ENCODE peak calls at places on chromosomes 6 and 20, in four cellular contexts. F is nephron progenitor cell, G is foreskin fibroblast, J is SHP77. W is an unnamed sample.
A peak's percentile ranks its signal among the peaks of the same experiment; 100 is the strongest.

GRCh38 chr6:55776131-55776530 is 99.3 kb downstream of the BMP5 start:
- DNase-seq in F (no peak), G (no peak), J (no peak), W (no peak)

GRCh38 chr6:163501440-163501839 is 86.9 kb downstream of the QKI start:
- DNase-seq in F (no peak), G (no peak), J (no peak), W (no peak)

GRCh38 chr6:91860951-91861350 is 1274.1 kb upstream of the MAP3K7 start:
- DNase-seq in F (no peak), G (no peak), J (peak; percentile 23), W (no peak)

GRCh38 chr6:125132058-125132457 is 21.5 kb upstream of the TPD52L1 start:
- DNase-seq in F (no peak), G (no peak), J (no peak), W (no peak)

GRCh38 chr6:100484474-100484873 is 19.8 kb upstream of the SIM1 start:
- DNase-seq in F (no peak), G (no peak), J (no peak), W (no peak)

GRCh38 chr6:43455034-43455747 is at the start of gene DLK2:
- DNase-seq in F (peak; percentile 52), G (no peak), J (no peak), W (no peak)

GRCh38 chr6:29981211-29981812 is 39.0 kb downstream of the HLA-A start:
- DNase-seq in F (no peak), G (no peak), J (no peak), W (no peak)

GRCh38 chr6:32666420-32667300 is at the start of gene HLA-DQB1:
- DNase-seq in F (peak; percentile 54), G (no peak), J (no peak), W (peak; percentile 77)

GRCh38 chr20:15818651-15819071 is 754.6 kb downstream of the KIF16B start:
- DNase-seq in F (no peak), G (no peak), J (peak; percentile 53), W (no peak)

GRCh38 chr20:57048027-57048869 is 218.2 kb downstream of the BMP7 start:
- DNase-seq in F (peak; percentile 69), G (peak; percentile 63), J (peak; percentile 45), W (no peak)

GRCh38 chr6:92281571-92282076 is 1137.7 kb downstream of the EPHA7 start:
- DNase-seq in F (no peak), G (no peak), J (no peak), W (no peak)

GRCh38 chr20:48015943-48016723 is 230.9 kb upstream of the SULF2 start:
- DNase-seq in F (no peak), G (no peak), J (no peak), W (no peak)

GRCh38 chr20:51426879-51427624 is 115.5 kb downstream of the NFATC2 start:
- DNase-seq in F (no peak), G (no peak), J (no peak), W (no peak)

GRCh38 chr20:2006452-2007381 is 12.9 kb upstream of the PDYN start:
- DNase-seq in F (peak; percentile 51), G (peak; percentile 12), J (peak; percentile 24), W (no peak)

GRCh38 chr6:8180327-8181161 is 78.2 kb upstream of the EEF1E1 start:
- DNase-seq in F (peak; percentile 35), G (peak; percentile 85), J (no peak), W (no peak)

GRCh38 chr6:89281779-89282246 is 33.3 kb downstream of the GABRR2 start:
- DNase-seq in F (peak; percentile 45), G (peak; percentile 10), J (peak; percentile 12), W (no peak)

GRCh38 chr6:6696867-6697531 is 108.5 kb downstream of the LY86 start:
- DNase-seq in F (peak; percentile 83), G (peak; percentile 21), J (peak; percentile 65), W (no peak)

GRCh38 chr6:53377289-53377688 is 28.5 kb upstream of the ELOVL5 start:
- DNase-seq in F (no peak), G (no peak), J (no peak), W (no peak)

GRCh38 chr6:558959-559358 is 97.9 kb downstream of the HUS1B start:
- DNase-seq in F (no peak), G (no peak), J (no peak), W (no peak)

GRCh38 chr20:44911264-44911921 is 1.5 kb downstream of the PABPC1L start:
- DNase-seq in F (peak; percentile 81), G (no peak), J (peak; percentile 51), W (no peak)

GRCh38 chr20:33863440-33864323 is 52.5 kb downstream of the CHMP4B start:
- DNase-seq in F (no peak), G (no peak), J (no peak), W (no peak)

GRCh38 chr20:35207950-35208611 is 18.4 kb upstream of the MMP24 start:
- DNase-seq in F (peak; percentile 81), G (peak; percentile 60), J (peak; percentile 74), W (peak; percentile 63)

GRCh38 chr6:106089981-106090380 is 3.8 kb downstream of the PRDM1 start:
- DNase-seq in F (no peak), G (no peak), J (no peak), W (no peak)

GRCh38 chr6:121590438-121590837 is 155.0 kb downstream of the GJA1 start:
- DNase-seq in F (no peak), G (peak; percentile 18), J (no peak), W (no peak)

GRCh38 chr6:15937582-15937981 is 191.3 kb upstream of the MYLIP start:
- DNase-seq in F (no peak), G (no peak), J (no peak), W (no peak)

GRCh38 chr20:22684072-22684762 is 99.8 kb upstream of the FOXA2 start:
- DNase-seq in F (peak; percentile 75), G (peak; percentile 41), J (peak; percentile 88), W (no peak)